ENCODE peak calls at places on chromosomes 3 and 15, in five cellular contexts. C is sigmoid colon, O is endothelial cell of umbilical vein, J is spleen, E is upper lobe of left lung. U is an unnamed sample. For H3K4me1, the result is how much of the 10 kb centered on the place peaks cover.

GRCh38 chr3:139388961-139389551 is 391 bp downstream of the COPB2 start:
- DNase-seq in C (no peak), O (no peak), E (no peak), J (no peak), U (no peak)

GRCh38 chr3:15263926-15264325 is 57.9 kb downstream of the CAPN7 start:
- DNase-seq in J (no peak), O (no peak), C (no peak), E (no peak), U (no peak)

GRCh38 chr3:71451812-71452211 is 131.7 kb downstream of the FOXP1 start:
- DNase-seq in C (no peak), O (no peak), J (no peak), E (no peak), U (no peak)

GRCh38 chr3:170759511-170760173 is 110.4 kb downstream of the RPL22L1 start:
- DNase-seq in E (no peak), J (no peak), O (peak), C (no peak), U (no peak)

GRCh38 chr15:71434774-71435173 is 319.5 kb downstream of the THSD4 start:
- DNase-seq in E (no peak), J (no peak), O (no peak), C (no peak), U (no peak)

GRCh38 chr3:139460529-139460928 is 15.8 kb downstream of the RBP2 start:
- DNase-seq in J (no peak), E (no peak), C (no peak), O (no peak), U (no peak)

GRCh38 chr15:95840004-95840403 is 490.5 kb upstream of the NR2F2 start:
- DNase-seq in O (no peak), C (peak), E (no peak), J (no peak), U (no peak)

GRCh38 chr3:102290241-102290640 is 144.6 kb upstream of the ZPLD1 start:
- DNase-seq in J (no peak), C (no peak), E (no peak), O (no peak), U (no peak)

GRCh38 chr3:32398531-32398930 is 6.9 kb downstream of the CMTM7 start:
- DNase-seq in C (peak), E (no peak), J (peak), O (no peak), U (no peak)

GRCh38 chr3:190369701-190370295 is 18.2 kb upstream of the CLDN16 start:
- DNase-seq in O (no peak), E (no peak), C (no peak), J (no peak), U (no peak)

GRCh38 chr3:190366145-190366544 is 21.8 kb upstream of the CLDN16 start:
- DNase-seq in C (no peak), E (no peak), O (no peak), J (no peak), U (no peak)

GRCh38 chr3:190371152-190371551 is 16.8 kb upstream of the CLDN16 start:
- DNase-seq in E (no peak), J (no peak), O (no peak), C (no peak), U (no peak)

GRCh38 chr3:190368871-190369270 is 19.1 kb upstream of the CLDN16 start:
- DNase-seq in C (no peak), E (no peak), O (no peak), J (no peak), U (no peak)

GRCh38 chr3:190370369-190370768 is 17.6 kb upstream of the CLDN16 start:
- DNase-seq in C (no peak), E (no peak), O (no peak), J (no peak), U (no peak)
- H3K4me1 ChIP-seq in C (under half), E (under half), O (under half), J (under half), U (under half)

DNA sequence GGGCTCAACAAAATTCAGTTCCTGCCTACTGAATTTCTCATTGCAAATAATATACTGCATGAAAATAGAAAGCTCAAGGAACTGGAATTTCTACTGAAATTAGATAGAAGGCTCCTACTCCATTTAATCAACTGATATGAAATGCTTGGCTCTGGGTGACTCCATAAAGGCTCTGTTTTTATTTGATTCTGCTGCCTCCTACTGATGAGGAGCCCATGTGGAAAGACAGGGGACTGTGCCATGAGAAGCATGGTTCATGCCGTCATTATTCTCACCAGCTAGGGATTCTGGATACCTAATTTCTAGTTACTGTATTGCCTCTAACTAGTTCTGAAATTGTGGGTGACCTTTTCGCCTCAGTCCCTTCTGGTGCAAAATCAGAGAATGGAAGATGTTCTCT is 366.2 kb upstream of the DPH6 start:
- DNase-seq in C (no peak), E (no peak), O (peak), J (no peak), U (no peak)
- TF ChIP-seq CTCF in C (no peak), E (no peak), O (peak), J (no peak), U (peak)

DNA sequence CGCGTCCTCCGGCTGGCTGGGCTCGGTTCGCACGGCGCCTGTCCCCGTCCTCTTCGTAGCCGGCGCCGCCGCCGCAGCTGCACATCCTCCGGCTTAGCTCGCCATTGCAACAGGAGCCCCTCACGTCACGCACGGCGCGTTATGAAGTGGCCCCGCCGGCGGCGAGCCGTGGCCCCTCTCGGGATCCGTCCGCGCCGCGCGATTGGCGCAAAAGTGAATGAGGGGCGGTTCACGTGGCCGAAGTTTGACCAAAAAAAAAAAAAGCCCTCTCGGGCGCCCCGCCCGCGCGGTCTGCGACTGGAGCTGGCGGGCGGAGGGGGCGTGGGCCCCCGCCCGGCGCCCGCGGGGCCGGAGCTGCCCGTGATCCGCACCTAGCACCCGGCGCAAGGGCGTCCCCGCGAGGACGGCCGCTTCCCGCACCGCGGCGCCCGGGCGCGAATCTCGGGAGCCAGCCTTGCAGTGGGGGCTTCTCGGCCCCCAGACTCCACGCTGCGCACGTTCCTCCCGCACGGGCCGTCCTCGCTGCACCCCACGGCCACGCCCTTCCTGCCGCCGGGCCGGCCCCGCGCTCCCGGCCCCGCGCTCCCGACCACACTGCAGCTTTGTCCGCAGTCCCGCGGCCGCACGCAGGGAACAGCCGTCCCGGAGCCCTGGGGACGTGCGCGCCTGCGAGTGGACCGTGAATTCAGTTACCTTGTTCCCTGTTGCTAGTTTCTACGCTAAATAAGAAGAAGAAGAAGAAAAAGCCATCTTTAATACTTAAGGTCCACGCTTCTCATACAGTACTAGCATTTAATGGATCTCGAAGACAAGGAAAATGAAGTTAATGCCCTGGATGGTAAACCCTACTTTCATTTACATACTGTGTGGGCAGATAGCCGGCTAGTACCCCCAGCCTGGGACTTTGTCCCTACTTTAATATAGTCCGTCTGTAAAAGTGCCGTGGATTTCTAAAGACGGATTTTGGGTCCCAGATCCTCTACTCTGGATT is at the start of gene CHSY1:
- DNase-seq in O (peak), E (peak), J (peak), C (peak), U (peak)
- TF ChIP-seq POLR2A in O (peak), E (peak), J (peak), C (peak), U (peak)

GRCh38 chr15:39363761-39364586 is 216.9 kb upstream of the THBS1 start:
- DNase-seq in C (no peak), E (no peak), J (no peak), O (peak), U (no peak)

GRCh38 chr15:39367591-39367990 is 213.3 kb upstream of the THBS1 start:
- DNase-seq in O (no peak), J (no peak), C (no peak), E (no peak), U (no peak)

GRCh38 chr15:39364721-39365120 is 216.2 kb upstream of the THBS1 start:
- DNase-seq in E (no peak), O (no peak), J (no peak), C (no peak), U (no peak)

GRCh38 chr15:39365161-39365560 is 215.7 kb upstream of the THBS1 start:
- DNase-seq in C (no peak), O (peak), E (no peak), J (no peak), U (no peak)

DNA sequence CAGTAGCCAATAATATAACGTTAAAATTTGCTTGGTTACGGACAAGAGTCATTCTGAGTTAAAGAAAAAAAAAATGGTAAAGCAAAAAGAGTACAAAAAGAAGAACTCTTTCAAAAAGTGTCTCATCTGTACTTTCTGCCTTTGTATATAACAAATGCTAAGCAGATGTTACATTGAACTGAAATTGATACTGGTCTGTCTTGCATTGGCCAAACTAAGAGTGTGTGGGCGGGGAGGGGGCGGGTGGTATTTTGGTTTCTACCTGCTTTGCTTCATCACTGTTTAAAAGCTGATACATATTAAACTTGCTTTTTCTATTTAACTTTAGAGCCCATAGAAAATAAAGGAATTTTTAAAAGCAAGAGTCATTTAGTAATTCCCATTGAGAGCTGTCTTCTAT is 215.0 kb upstream of the THBS1 start:
- DNase-seq in E (no peak), O (no peak), C (no peak), J (no peak), U (no peak)
- H3K4me1 ChIP-seq in E (under half), O (half or more), C (under half), J (under half), U (under half)

GRCh38 chr3:194136519-194137313 is 768 bp downstream of the HES1 start:
- DNase-seq in E (peak), J (peak), O (peak), C (peak), U (peak)
- TF ChIP-seq CTCF in E (no peak), J (no peak), O (no peak), C (no peak), U (no peak)

GRCh38 chr3:150759319-150759718 is 3.6 kb downstream of the SIAH2 start:
- DNase-seq in O (no peak), E (no peak), J (no peak), C (no peak), U (no peak)

GRCh38 chr3:150761831-150762661 is 923 bp downstream of the SIAH2 start:
- DNase-seq in E (peak), C (peak), O (peak), J (peak), U (peak)

GRCh38 chr3:150762662-150763121 is 277 bp downstream of the SIAH2 start:
- DNase-seq in E (no peak), J (no peak), C (no peak), O (no peak), U (no peak)

GRCh38 chr3:150759947-150760346 is 3.0 kb downstream of the SIAH2 start:
- DNase-seq in E (no peak), O (no peak), C (no peak), J (no peak), U (no peak)

DNA sequence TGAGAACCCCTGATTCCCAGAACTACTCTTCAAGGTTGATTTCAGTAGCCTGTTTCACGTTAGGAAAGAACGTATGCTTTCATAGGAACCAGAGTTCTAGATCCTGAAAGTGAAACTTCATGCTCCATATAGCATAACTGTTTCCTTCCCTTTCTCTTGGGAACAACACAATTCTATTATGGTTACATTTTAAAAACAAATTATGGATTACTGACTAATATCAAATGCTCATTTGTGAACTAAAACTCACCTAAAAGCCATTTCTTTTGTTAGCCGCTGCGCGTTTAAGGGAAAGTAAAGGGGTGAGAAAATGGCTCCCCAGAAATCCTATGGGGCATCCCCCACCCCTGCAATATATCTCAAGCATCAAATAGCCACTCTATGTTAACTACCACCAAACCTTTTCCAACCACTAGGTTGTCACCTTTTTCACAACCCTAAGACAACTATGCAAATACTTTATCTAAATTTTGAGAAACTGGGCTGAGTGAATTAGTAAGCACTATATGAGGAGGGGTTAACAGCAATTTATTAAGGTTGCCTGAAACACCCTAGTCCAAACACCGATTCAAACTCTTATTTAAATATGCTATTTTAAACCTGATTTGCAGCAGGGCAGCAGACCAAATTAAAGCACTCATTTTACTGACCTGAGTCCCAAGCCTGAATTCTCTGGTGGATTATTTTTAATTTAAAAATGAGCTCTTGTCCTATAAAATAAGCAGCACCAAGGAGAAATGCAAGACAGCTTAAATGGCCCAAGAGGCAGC is 2.4 kb downstream of the SIAH2 start:
- DNase-seq in J (no peak), E (no peak), O (no peak), C (no peak), U (no peak)
- TF ChIP-seq POLR2A in J (no peak), E (no peak), O (no peak), C (no peak), U (no peak)

DNA sequence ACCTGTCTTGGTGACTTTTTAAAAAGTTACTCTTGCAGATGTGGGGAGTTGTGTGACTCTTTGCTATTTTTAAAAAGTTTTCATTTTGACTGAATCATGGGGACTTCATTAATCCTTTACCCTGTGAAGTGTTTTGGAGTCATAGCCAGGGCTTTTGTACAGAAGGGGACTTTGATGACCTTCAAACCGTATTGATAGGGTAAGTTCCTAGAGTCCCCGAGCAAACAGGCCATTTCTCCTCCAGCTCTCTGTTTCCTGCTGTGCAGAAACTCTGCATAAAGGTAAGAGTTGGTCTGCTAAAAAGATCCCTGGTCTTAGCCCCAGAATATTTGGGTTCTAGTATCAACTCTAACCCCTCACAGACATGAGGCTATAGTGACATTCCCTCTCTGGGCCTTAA is 170.8 kb upstream of the BCL6 start:
- DNase-seq in C (no peak), J (no peak), E (no peak), O (no peak), U (no peak)
- H3K4me1 ChIP-seq in C (under half), J (under half), E (under half), O (under half), U (under half)

GRCh38 chr3:192090586-192090985 is 629.6 kb downstream of the PYDC2 start:
- DNase-seq in C (no peak), J (no peak), E (no peak), O (no peak), U (no peak)
- TF ChIP-seq CTCF in C (no peak), J (no peak), E (no peak), O (no peak), U (no peak)

GRCh38 chr15:50354838-50355611 is at the start of gene GABPB1:
- DNase-seq in E (peak), J (peak), C (peak), O (peak), U (peak)
- TF ChIP-seq POLR2A in E (peak), J (peak), C (peak), O (peak), U (peak)

GRCh38 chr3:127593187-127593586 is 2.7 kb upstream of the TPRA1 start:
- DNase-seq in O (no peak), E (no peak), C (no peak), J (no peak), U (no peak)

GRCh38 chr3:127600749-127601456 is 2.7 kb downstream of the MCM2 start:
- DNase-seq in E (no peak), C (no peak), O (no peak), J (no peak), U (no peak)

GRCh38 chr3:127598841-127599570 is 795 bp downstream of the MCM2 start:
- DNase-seq in J (no peak), O (no peak), E (peak), C (no peak), U (no peak)

GRCh38 chr3:127595303-127595702 is 2.9 kb upstream of the MCM2 start:
- DNase-seq in C (no peak), E (no peak), J (no peak), O (no peak), U (no peak)

DNA sequence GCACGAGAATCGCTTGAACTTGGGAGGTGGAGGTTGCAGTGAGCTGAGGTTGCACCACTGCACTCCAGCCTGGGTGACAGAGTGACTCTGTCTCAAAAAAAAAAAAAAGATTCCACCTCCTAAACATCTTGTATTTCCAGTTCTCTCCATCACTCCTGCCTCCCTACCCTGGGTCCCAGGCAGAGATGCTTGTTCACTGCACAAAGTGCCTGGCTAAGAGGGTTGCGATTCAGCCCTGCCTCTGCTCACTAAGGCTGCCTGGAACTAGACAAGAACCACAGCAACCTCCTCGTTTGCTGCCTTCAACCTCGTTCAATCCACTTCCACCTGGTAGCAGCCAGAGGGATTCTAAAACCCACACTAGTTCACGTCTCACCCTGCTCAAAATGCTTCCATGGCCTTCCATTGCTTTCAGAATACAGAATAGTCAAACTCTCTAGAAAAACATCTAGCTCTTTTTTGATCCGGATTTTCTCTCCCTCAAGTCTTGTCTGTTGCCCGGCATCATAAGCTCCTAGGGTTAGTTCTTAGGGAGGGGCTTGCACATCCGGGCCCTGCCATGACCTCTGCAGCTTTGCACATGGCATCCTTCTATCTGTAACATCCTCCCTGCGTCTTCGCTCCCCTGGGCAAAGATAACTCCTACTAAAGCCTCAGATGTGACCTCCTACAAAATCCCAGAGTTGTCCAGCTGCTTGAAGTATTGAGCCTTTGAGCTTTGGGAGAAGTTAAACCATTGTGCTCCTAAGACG is 1.0 kb upstream of the MCM2 start:
- DNase-seq in E (no peak), O (no peak), C (no peak), J (no peak), U (no peak)
- H3K4me1 ChIP-seq in E (under half), O (under half), C (under half), J (under half), U (under half)